ENCODE peak calls at places on chromosomes 3 and 15, in five cellular contexts. H is lower leg skin, F is Caco-2, Y is keratinocyte, V is HFFc6. N is an unnamed sample.

GRCh38 chr15:95556225-95556624 is 774.3 kb upstream of the NR2F2 start:
- DNase-seq in V (no peak), H (no peak), Y (no peak), F (no peak), N (no peak)

GRCh38 chr3:118587847-118588246 is 446.8 kb downstream of the IGSF11 start:
- DNase-seq in Y (no peak), H (no peak), V (no peak), F (no peak), N (no peak)

GRCh38 chr15:47500823-47501222 is 216.5 kb upstream of the SEMA6D start:
- DNase-seq in F (no peak), H (no peak), V (no peak), Y (no peak), N (no peak)

GRCh38 chr3:124821356-124821755 is 65.8 kb downstream of the ITGB5 start:
- DNase-seq in V (no peak), F (no peak), Y (no peak), H (no peak), N (no peak)

GRCh38 chr15:99438222-99438592 is 127.6 kb upstream of the MEF2A start:
- DNase-seq in H (peak), F (no peak), V (no peak), Y (no peak), N (peak)

GRCh38 chr3:16374047-16375019 is 109.3 kb downstream of the OXNAD1 start:
- DNase-seq in V (no peak), H (no peak), Y (no peak), F (no peak), N (no peak)

GRCh38 chr15:85381850-85382751 is 1.7 kb downstream of the AKAP13 start:
- DNase-seq in V (no peak), Y (no peak), H (no peak), F (no peak), N (no peak)

GRCh38 chr3:124659175-124659574 is 71.1 kb upstream of the UMPS start:
- DNase-seq in H (no peak), Y (no peak), F (no peak), V (no peak), N (no peak)

GRCh38 chr3:19899264-19899663 is 34.8 kb downstream of the EFHB start:
- DNase-seq in F (no peak), H (no peak), Y (no peak), V (no peak), N (no peak)

GRCh38 chr3:69313251-69313650 is 72.6 kb downstream of the FRMD4B start:
- DNase-seq in H (no peak), V (no peak), F (no peak), Y (no peak), N (no peak)

GRCh38 chr3:129224984-129225393 is 24.4 kb upstream of the COPG1 start:
- DNase-seq in Y (no peak), H (peak), V (peak), F (peak), N (no peak)

GRCh38 chr3:51319271-51319670 is 65.8 kb upstream of the MANF start:
- DNase-seq in F (no peak), Y (no peak), V (peak), H (no peak), N (no peak)

GRCh38 chr3:59812188-59812587 is 762.4 kb upstream of the CFAP20DC start:
- DNase-seq in H (no peak), Y (no peak), V (no peak), F (no peak), N (no peak)

GRCh38 chr3:183478501-183478900 is 50.1 kb upstream of the MCF2L2 start:
- DNase-seq in H (no peak), V (no peak), F (no peak), Y (no peak), N (no peak)

GRCh38 chr15:31328999-31329639 is 2.5 kb downstream of the KLF13 start:
- DNase-seq in F (peak), H (no peak), Y (no peak), V (no peak), N (no peak)

GRCh38 chr3:178291971-178292370 is 244.3 kb upstream of the KCNMB2 start:
- DNase-seq in F (no peak), Y (no peak), V (no peak), H (no peak), N (no peak)

GRCh38 chr3:42165211-42165610 is 74.1 kb downstream of the TRAK1 start:
- DNase-seq in Y (no peak), F (no peak), H (no peak), V (no peak), N (no peak)

GRCh38 chr15:73900129-73900712 is 26.0 kb upstream of the LOXL1 start:
- DNase-seq in H (no peak), F (no peak), Y (no peak), V (no peak), N (no peak)

GRCh38 chr3:71580636-71581215 is 2.8 kb downstream of the FOXP1 start:
- DNase-seq in F (no peak), V (no peak), Y (no peak), H (no peak), N (no peak)

GRCh38 chr15:34769711-34770110 is 14.9 kb upstream of the GJD2 start:
- DNase-seq in V (no peak), F (no peak), H (no peak), Y (no peak), N (no peak)

GRCh38 chr3:25856902-25857518 is 67.1 kb downstream of the OXSM start:
- DNase-seq in Y (no peak), F (peak), V (peak), H (no peak), N (no peak)

GRCh38 chr3:25293736-25294135 is 134.3 kb upstream of the RARB start:
- DNase-seq in V (no peak), F (peak), H (no peak), Y (no peak), N (no peak)

GRCh38 chr15:78438595-78439285 is 724 bp downstream of the IREB2 start:
- DNase-seq in Y (no peak), V (no peak), H (no peak), F (peak), N (peak)

GRCh38 chr3:51836606-51837005 is 24.8 kb upstream of the IQCF2 start:
- DNase-seq in H (no peak), V (no peak), F (no peak), Y (no peak), N (no peak)

DNA sequence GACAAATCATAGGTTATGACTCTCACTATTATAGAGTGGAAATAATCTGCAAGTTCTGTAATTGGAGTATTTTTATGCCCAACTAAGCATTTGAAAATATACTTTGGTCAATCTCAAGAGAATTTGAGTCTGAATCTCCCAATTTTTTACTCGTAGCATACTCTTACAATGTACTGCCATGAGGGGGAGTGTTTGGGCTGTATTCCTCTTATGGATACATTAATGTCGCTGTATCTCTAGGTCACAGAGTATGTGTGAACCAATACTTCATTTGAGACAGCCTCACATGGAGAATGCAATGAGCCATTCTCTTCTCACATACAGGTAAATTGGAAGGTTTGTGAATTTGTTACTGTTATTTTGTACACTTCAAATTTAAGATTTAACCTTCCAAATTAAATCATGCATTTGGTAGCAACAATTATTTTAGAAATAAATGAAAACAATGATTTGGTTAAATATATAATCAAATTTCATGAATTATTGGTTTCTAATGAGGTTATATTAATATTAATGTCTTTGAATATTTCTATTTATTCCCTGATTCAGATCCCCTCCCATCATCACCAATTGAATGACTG is 5.5 kb upstream of the CD200 start:
- DNase-seq in Y (peak), V (peak), F (peak), H (no peak), N (no peak)
- TF ChIP-seq CTCF in Y (no peak), V (peak), F (peak), H (no peak), N (peak)

DNA sequence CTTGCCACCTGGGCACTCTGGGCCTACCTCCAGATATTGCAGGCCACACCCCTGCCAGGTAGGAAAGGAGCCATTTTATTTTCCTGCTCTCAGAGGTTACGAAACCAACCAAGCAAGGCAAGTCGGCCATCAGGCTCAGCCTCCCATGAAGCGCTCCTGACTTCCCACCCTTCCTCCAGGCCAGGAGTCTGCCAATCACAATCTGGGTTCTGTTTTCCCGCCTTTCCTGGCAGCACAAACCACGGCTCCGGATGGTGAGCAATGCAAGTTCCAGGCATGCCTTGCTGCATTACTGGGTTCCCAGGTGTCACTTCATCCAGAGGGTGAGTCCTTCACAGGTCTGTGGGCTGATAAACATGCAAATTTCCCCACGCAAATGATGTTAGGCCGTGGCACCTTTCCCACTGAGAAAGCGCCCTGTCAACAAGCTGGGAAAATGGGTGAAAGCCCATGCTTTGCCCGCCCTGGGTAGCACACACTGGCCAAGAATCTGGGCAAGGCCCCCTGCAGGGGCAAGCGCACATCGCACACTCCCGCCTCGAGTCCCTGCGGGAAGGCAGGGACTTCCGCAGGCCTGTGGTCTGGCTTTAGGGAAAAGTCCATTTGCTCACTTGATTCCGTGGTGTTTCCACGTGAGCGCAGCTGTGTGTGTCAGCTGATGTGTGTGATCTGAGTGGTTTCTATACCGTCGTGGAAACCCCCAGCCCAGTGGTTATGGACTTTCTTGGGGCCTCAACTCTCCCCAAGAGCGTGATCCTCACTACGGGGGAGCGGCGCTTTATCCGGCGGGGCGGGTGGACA is 61.6 kb upstream of the RYK start:
- DNase-seq in H (peak), Y (no peak), F (no peak), V (no peak), N (no peak)
- TF ChIP-seq CTCF in H (no peak), Y (no peak), F (no peak), V (peak), N (peak)

DNA sequence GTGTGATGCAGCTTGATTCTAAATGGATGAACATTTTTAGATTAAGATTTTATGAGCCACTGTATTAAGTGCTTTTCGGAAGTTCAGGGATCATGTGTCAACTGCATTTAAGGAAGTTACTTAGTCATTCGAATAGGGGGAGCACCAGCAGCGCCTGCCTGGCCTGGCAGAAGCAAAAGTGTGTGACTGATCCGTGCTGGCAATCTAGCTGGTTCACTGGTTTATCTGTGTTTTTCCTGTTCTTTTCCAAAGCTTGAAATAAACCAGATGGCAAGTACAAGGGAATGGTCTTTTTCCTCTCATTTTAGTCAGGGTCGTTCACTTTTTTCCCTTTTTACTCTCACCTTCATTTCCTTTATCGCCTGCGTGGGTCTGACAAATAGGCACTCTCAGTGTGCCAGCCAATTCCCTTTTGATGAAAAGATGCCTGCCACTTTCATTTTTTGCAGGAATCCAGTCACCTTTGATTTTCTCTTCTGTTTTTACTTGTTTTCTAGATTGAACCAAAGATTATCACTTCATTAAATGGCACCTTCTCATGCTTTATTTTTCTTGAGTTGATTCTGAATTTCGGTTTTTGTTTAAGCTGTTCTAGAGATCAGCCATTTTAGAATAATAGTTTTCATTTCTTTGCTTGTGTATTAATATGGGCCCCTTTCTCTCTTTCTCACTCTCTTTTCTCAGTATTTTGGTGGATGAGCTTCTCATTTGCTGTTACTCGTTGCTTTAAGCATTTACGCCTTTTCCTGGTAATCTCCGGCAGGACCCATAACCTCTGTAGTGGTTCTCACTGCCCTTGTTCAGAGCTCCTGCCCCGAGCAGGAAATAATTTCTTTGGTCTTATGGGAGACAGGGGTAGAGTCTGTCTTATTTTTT is 2.8 kb downstream of the ABHD2 start:
- DNase-seq in Y (no peak), V (peak), H (peak), F (no peak), N (no peak)
- TF ChIP-seq CTCF in Y (peak), V (peak), H (no peak), F (no peak), N (no peak)

GRCh38 chr15:37106490-37107001 is 6.2 kb upstream of the MEIS2 start:
- DNase-seq in F (no peak), V (no peak), Y (no peak), H (no peak), N (no peak)
- TF ChIP-seq CTCF in F (peak), V (no peak), Y (peak), H (no peak), N (peak)

GRCh38 chr3:133662256-133662773 is 574 bp upstream of the TOPBP1 start:
- DNase-seq in V (peak), F (peak), Y (no peak), H (no peak), N (no peak)
- TF ChIP-seq CTCF in V (no peak), F (peak), Y (peak), H (no peak), N (no peak)

N was measured in progenitor cell of endocrine pancreas.